ENCODE peak calls at places on chromosomes 16 and 17, in nine cellular contexts. B, F, D, N, L, R, A, V and Z are unnamed samples.

GRCh38 chr16:24858219-24859041 is 12.7 kb downstream of the SLC5A11 start:
- DNase-seq in B (peak), F (peak), D (peak), N (peak), L (peak), R (peak), A (peak), V (peak), Z (peak)

GRCh38 chr17:32015245-32016013 is 8.2 kb downstream of the LRRC37B start:
- DNase-seq in B (no peak), F (no peak), D (no peak), N (no peak), L (no peak), R (no peak), A (no peak), V (peak), Z (peak)

GRCh38 chr17:67248291-67248690 is 3.3 kb upstream of the HELZ start:
- DNase-seq in B (no peak), F (no peak), D (no peak), N (no peak), L (no peak), R (no peak), A (no peak), V (no peak), Z (no peak)

GRCh38 chr16:89822188-89823086 is 5.8 kb upstream of the SPIRE2 start:
- DNase-seq in B (no peak), F (no peak), D (no peak), N (no peak), L (no peak), R (no peak), A (no peak), V (no peak), Z (no peak)

GRCh38 chr17:10127819-10128375 is 70.5 kb downstream of the GAS7 start:
- DNase-seq in B (no peak), F (no peak), D (no peak), N (no peak), L (no peak), R (no peak), A (no peak), V (no peak), Z (no peak)

GRCh38 chr17:35743911-35744328 is 9.1 kb downstream of the GAS2L2 start:
- DNase-seq in B (no peak), F (no peak), D (no peak), N (peak), L (no peak), R (no peak), A (peak), V (peak), Z (no peak)

GRCh38 chr17:64412944-64413381 is 22.3 kb upstream of the PECAM1 start:
- DNase-seq in B (no peak), F (no peak), D (no peak), N (no peak), L (no peak), R (no peak), A (no peak), V (no peak), Z (no peak)

GRCh38 chr17:11144358-11145233 is 96.4 kb upstream of the SHISA6 start:
- DNase-seq in B (no peak), F (no peak), D (no peak), N (peak), L (no peak), R (peak), A (peak), V (peak), Z (peak)

GRCh38 chr17:57151798-57152197 is 66.8 kb downstream of the AKAP1 start:
- DNase-seq in B (no peak), F (no peak), D (no peak), N (no peak), L (no peak), R (no peak), A (no peak), V (no peak), Z (no peak)

GRCh38 chr16:89993971-89994370 is 25.3 kb downstream of the DBNDD1 start:
- DNase-seq in B (no peak), F (no peak), D (no peak), N (no peak), L (no peak), R (no peak), A (no peak), V (no peak), Z (no peak)